ENCODE peak calls at places on chromosome 3, in five cellular contexts. One of them, this sample, is unnamed.

GRCh38 chr3:81863714-81864113 is 102.3 kb upstream of the GBE1 start:
- DNase-seq in cardiac fibroblast: no peak
- DNase-seq in psoas muscle: no peak
- DNase-seq in endothelial cell: no peak
- DNase-seq in fibroblast of pulmonary artery: no peak
- DNase-seq in this sample: no peak

GRCh38 chr3:142523921-142524566 is 54.5 kb downstream of the ATR start:
- DNase-seq in cardiac fibroblast: no peak
- DNase-seq in psoas muscle: no peak
- DNase-seq in endothelial cell: no peak
- DNase-seq in fibroblast of pulmonary artery: no peak
- DNase-seq in this sample: no peak

GRCh38 chr3:99627062-99627826 is 11.2 kb upstream of the COL8A1 start:
- DNase-seq in cardiac fibroblast: peak
- DNase-seq in psoas muscle: no peak
- DNase-seq in endothelial cell: no peak
- DNase-seq in fibroblast of pulmonary artery: no peak
- DNase-seq in this sample: no peak

GRCh38 chr3:101567528-101568317 is 6.1 kb downstream of the TRMT10C start:
- DNase-seq in cardiac fibroblast: no peak
- DNase-seq in psoas muscle: no peak
- DNase-seq in endothelial cell: no peak
- DNase-seq in fibroblast of pulmonary artery: no peak
- DNase-seq in this sample: no peak

GRCh38 chr3:28667646-28668376 is 319.2 kb upstream of the AZI2 start:
- DNase-seq in cardiac fibroblast: peak
- DNase-seq in psoas muscle: peak
- DNase-seq in endothelial cell: peak
- DNase-seq in fibroblast of pulmonary artery: peak
- DNase-seq in this sample: peak

GRCh38 chr3:184652465-184652864 is 59.4 kb downstream of the MAGEF1 start:
- DNase-seq in cardiac fibroblast: no peak
- DNase-seq in psoas muscle: no peak
- DNase-seq in endothelial cell: no peak
- DNase-seq in fibroblast of pulmonary artery: peak
- DNase-seq in this sample: no peak

GRCh38 chr3:87548271-87548670 is 271.9 kb upstream of the POU1F1 start:
- DNase-seq in cardiac fibroblast: no peak
- DNase-seq in psoas muscle: no peak
- DNase-seq in endothelial cell: no peak
- DNase-seq in fibroblast of pulmonary artery: no peak
- DNase-seq in this sample: no peak

GRCh38 chr3:77530870-77531269 is 491.0 kb downstream of the ROBO2 start:
- DNase-seq in cardiac fibroblast: no peak
- DNase-seq in psoas muscle: no peak
- DNase-seq in endothelial cell: no peak
- DNase-seq in fibroblast of pulmonary artery: no peak
- DNase-seq in this sample: no peak

GRCh38 chr3:64031540-64032533 is 8.5 kb upstream of the PSMD6 start:
- DNase-seq in cardiac fibroblast: no peak
- DNase-seq in psoas muscle: no peak
- DNase-seq in endothelial cell: no peak
- DNase-seq in fibroblast of pulmonary artery: no peak
- DNase-seq in this sample: no peak

GRCh38 chr3:75863130-75863529 is 77.8 kb upstream of the ZNF717 start:
- DNase-seq in cardiac fibroblast: no peak
- DNase-seq in psoas muscle: no peak
- DNase-seq in endothelial cell: no peak
- DNase-seq in fibroblast of pulmonary artery: no peak
- DNase-seq in this sample: no peak

GRCh38 chr3:168288511-168289268 is 193.0 kb upstream of the GOLIM4 start:
- DNase-seq in cardiac fibroblast: no peak
- DNase-seq in psoas muscle: no peak
- DNase-seq in endothelial cell: no peak
- DNase-seq in fibroblast of pulmonary artery: no peak
- DNase-seq in this sample: no peak

GRCh38 chr3:142724682-142725351 is 983 bp downstream of the TRPC1 start:
- DNase-seq in cardiac fibroblast: peak
- DNase-seq in psoas muscle: peak
- DNase-seq in endothelial cell: peak
- DNase-seq in fibroblast of pulmonary artery: peak
- DNase-seq in this sample: peak

GRCh38 chr3:62558549-62559112 is 185.3 kb upstream of the FEZF2 start:
- DNase-seq in cardiac fibroblast: peak
- DNase-seq in psoas muscle: no peak
- DNase-seq in endothelial cell: peak
- DNase-seq in fibroblast of pulmonary artery: peak
- DNase-seq in this sample: peak

GRCh38 chr3:62557450-62557849 is 184.1 kb upstream of the FEZF2 start:
- DNase-seq in cardiac fibroblast: no peak
- DNase-seq in psoas muscle: no peak
- DNase-seq in endothelial cell: no peak
- DNase-seq in fibroblast of pulmonary artery: no peak
- DNase-seq in this sample: no peak

GRCh38 chr3:62557983-62558382 is 184.6 kb upstream of the FEZF2 start:
- DNase-seq in cardiac fibroblast: no peak
- DNase-seq in psoas muscle: no peak
- DNase-seq in endothelial cell: no peak
- DNase-seq in fibroblast of pulmonary artery: no peak
- DNase-seq in this sample: no peak

GRCh38 chr3:62562017-62562416 is 188.7 kb upstream of the FEZF2 start:
- DNase-seq in cardiac fibroblast: peak
- DNase-seq in psoas muscle: no peak
- DNase-seq in endothelial cell: no peak
- DNase-seq in fibroblast of pulmonary artery: peak
- DNase-seq in this sample: no peak

DNA sequence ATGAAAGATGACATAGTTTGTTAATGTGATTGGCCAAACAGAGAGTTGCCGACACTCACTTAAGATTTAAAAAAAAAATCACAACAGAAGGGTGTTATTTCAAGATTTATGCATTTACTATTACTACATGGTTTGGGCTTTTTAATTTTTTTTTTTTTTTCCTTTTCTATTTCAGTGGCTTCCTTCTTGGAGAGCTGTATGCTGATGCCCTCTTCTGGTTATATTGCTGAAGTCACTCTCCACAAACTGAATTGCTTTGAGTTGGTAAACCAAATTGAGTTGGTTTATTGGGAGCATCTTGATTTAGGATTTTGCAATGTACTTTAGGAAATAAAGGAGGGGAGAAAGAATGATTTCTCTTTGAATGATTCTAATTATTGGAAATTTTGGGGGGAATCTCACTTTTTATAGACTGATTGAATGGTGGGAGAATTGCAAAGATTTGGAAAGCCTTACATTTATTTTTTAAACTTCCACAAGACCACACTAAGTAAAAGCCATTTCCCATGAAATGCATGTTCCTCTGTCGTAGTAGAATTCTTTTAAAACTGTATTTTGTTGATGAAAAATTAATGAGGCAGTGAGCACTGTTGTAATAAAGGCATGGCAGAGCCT is 186.6 kb upstream of the FEZF2 start:
- DNase-seq in cardiac fibroblast: peak
- DNase-seq in psoas muscle: no peak
- DNase-seq in endothelial cell: no peak
- DNase-seq in fibroblast of pulmonary artery: peak
- DNase-seq in this sample: no peak
- TF ChIP-seq CTCF in cardiac fibroblast: peak
- TF ChIP-seq CTCF in psoas muscle: peak
- TF ChIP-seq CTCF in endothelial cell: peak
- TF ChIP-seq CTCF in fibroblast of pulmonary artery: peak
- TF ChIP-seq CTCF in this sample: peak

DNA sequence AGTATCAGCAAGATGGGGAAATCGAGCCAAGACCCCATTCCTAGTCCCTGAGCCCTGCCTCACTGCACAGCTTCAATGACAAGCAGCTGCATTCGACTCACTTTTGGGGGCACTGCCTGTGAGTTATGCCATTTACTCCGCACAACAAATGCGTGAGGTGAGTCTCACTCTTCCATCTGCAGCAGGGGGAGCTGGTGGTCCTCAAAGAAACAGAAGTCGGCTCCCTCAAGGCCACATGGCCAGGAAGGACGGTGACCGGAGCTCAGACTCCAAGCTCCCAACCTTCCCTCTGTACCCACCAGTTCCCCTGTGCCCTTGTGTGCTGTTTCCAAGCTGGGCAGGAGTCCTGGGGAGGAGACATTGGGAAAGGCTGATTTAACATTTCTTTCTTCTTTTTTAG is 127.7 kb upstream of the IQSEC1 start:
- DNase-seq in cardiac fibroblast: no peak
- DNase-seq in psoas muscle: peak
- DNase-seq in endothelial cell: peak
- DNase-seq in fibroblast of pulmonary artery: no peak
- DNase-seq in this sample: peak
- TF ChIP-seq CTCF in cardiac fibroblast: peak
- TF ChIP-seq CTCF in psoas muscle: no peak
- TF ChIP-seq CTCF in endothelial cell: no peak
- TF ChIP-seq CTCF in fibroblast of pulmonary artery: no peak
- TF ChIP-seq CTCF in this sample: peak

GRCh38 chr3:15601399-15602145 is at the start of the genes BTD and HACL1:
- DNase-seq in cardiac fibroblast: peak
- DNase-seq in psoas muscle: peak
- DNase-seq in endothelial cell: peak
- DNase-seq in fibroblast of pulmonary artery: peak
- DNase-seq in this sample: peak
- TF ChIP-seq CTCF in cardiac fibroblast: peak
- TF ChIP-seq CTCF in psoas muscle: no peak
- TF ChIP-seq CTCF in endothelial cell: no peak
- TF ChIP-seq CTCF in fibroblast of pulmonary artery: peak
- TF ChIP-seq CTCF in this sample: no peak

DNA sequence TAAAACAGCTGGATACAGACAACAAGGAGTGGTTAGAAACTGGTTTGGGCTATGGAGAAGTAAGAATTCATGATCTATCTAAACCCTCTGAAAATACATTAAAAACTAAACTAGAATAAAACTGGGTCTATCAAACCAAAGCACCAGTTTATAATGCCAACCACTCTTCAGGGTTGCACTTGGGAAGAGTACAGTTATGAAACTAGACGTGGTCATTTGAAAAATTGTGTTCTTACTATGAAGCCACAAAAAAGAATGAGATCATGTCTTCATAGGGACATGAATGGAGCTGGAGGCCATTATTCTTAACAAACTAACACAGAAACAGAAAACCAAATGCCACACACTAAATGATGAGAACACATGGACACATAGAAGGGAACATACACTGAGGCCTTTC is 103.8 kb downstream of the GAP43 start:
- DNase-seq in cardiac fibroblast: no peak
- DNase-seq in psoas muscle: no peak
- DNase-seq in endothelial cell: no peak
- DNase-seq in fibroblast of pulmonary artery: no peak
- DNase-seq in this sample: no peak
- TF ChIP-seq CTCF in cardiac fibroblast: no peak
- TF ChIP-seq CTCF in psoas muscle: no peak
- TF ChIP-seq CTCF in endothelial cell: no peak
- TF ChIP-seq CTCF in fibroblast of pulmonary artery: no peak
- TF ChIP-seq CTCF in this sample: no peak

GRCh38 chr3:193592841-193593665 is at the start of gene OPA1:
- DNase-seq in cardiac fibroblast: peak
- DNase-seq in psoas muscle: peak
- DNase-seq in endothelial cell: peak
- DNase-seq in fibroblast of pulmonary artery: peak
- DNase-seq in this sample: peak
- TF ChIP-seq CTCF in cardiac fibroblast: no peak
- TF ChIP-seq CTCF in psoas muscle: peak
- TF ChIP-seq CTCF in endothelial cell: no peak
- TF ChIP-seq CTCF in fibroblast of pulmonary artery: peak
- TF ChIP-seq CTCF in this sample: no peak

GRCh38 chr3:128849776-128850542 is 29.5 kb upstream of the ACAD9 start:
- DNase-seq in cardiac fibroblast: peak
- DNase-seq in psoas muscle: no peak
- DNase-seq in endothelial cell: no peak
- DNase-seq in fibroblast of pulmonary artery: peak
- DNase-seq in this sample: no peak
- TF ChIP-seq CTCF in cardiac fibroblast: no peak
- TF ChIP-seq CTCF in psoas muscle: no peak
- TF ChIP-seq CTCF in endothelial cell: no peak
- TF ChIP-seq CTCF in fibroblast of pulmonary artery: peak
- TF ChIP-seq CTCF in this sample: no peak